ENCODE peak calls at places on chromosomes 2 and 18, in four cellular contexts. R, O, Z and C are unnamed samples.

GRCh38 chr2:168336786-168337388 is 89.5 kb upstream of the STK39 start:
- DNase-seq in R (peak; percentile 61), O (no peak), Z (no peak), C (no peak)

GRCh38 chr2:26068602-26069298 is 34.9 kb downstream of the RAB10 start:
- DNase-seq in R (no peak), Z (peak; percentile 78), O (no peak), C (peak; percentile 48)

GRCh38 chr18:22639626-22640025 is 221.9 kb upstream of the CTAGE1 start:
- DNase-seq in R (no peak), Z (no peak), O (no peak), C (no peak)

GRCh38 chr2:136010126-136010525 is 24.7 kb upstream of the DARS1 start:
- DNase-seq in O (no peak), Z (peak; percentile 44), R (no peak), C (peak; percentile 28)

GRCh38 chr2:36670881-36671595 is 25.5 kb upstream of the VIT start:
- DNase-seq in O (no peak), R (no peak), Z (no peak), C (no peak)

GRCh38 chr2:133666621-133667020 is 98.4 kb upstream of the NCKAP5 start:
- DNase-seq in R (no peak), O (no peak), Z (peak; percentile 31), C (no peak)

GRCh38 chr2:203327918-203328734 is at the start of gene ABI2:
- DNase-seq in O (peak; percentile 92), Z (peak; percentile 78), R (peak; percentile 98), C (peak; percentile 97)

GRCh38 chr2:173785813-173786212 is 179.4 kb downstream of the SP3 start:
- DNase-seq in R (no peak), Z (no peak), O (no peak), C (no peak)

GRCh38 chr2:75010571-75010970 is 52.1 kb downstream of the POLE4 start:
- DNase-seq in R (no peak), Z (no peak), O (no peak), C (no peak)

GRCh38 chr18:10101729-10102128 is 187.9 kb downstream of the VAPA start:
- DNase-seq in Z (no peak), O (no peak), R (no peak), C (no peak)

GRCh38 chr18:44793685-44794084 is 113.0 kb downstream of the SETBP1 start:
- DNase-seq in R (no peak), O (no peak), Z (no peak), C (no peak)

GRCh38 chr2:71004356-71004755 is 9.7 kb upstream of the TEX261 start:
- DNase-seq in R (peak; percentile 5), O (no peak), Z (no peak), C (no peak)

GRCh38 chr18:31227497-31228229 is 65.0 kb upstream of the DSC1 start:
- DNase-seq in Z (no peak), R (no peak), O (no peak), C (no peak)

GRCh38 chr2:226609361-226609760 is 190.3 kb downstream of the IRS1 start:
- DNase-seq in O (no peak), R (no peak), Z (peak; percentile 90), C (peak; percentile 51)

GRCh38 chr18:70931942-70932814 is 643.3 kb downstream of the SOCS6 start:
- DNase-seq in R (peak; percentile 22), Z (no peak), O (no peak), C (peak; percentile 3)

GRCh38 chr18:3758531-3758930 is 308.6 kb downstream of the TGIF1 start:
- DNase-seq in R (no peak), Z (no peak), O (no peak), C (no peak)

GRCh38 chr2:94977826-94978225 is 47.7 kb upstream of the MAL start:
- DNase-seq in Z (no peak), O (no peak), R (no peak), C (no peak)

GRCh38 chr18:74290831-74291770 is 662 bp downstream of the CYB5A start:
- DNase-seq in R (peak; percentile 84), Z (no peak), O (no peak), C (no peak)

GRCh38 chr2:51581636-51582267 is 549.8 kb upstream of the NRXN1 start:
- DNase-seq in R (no peak), Z (no peak), O (no peak), C (no peak)

GRCh38 chr2:28507806-28508764 is 12.2 kb downstream of the PLB1 start:
- DNase-seq in Z (no peak), O (no peak), R (no peak), C (no peak)

GRCh38 chr2:109677815-109678580 is 63.8 kb downstream of the SOWAHC start:
- DNase-seq in Z (no peak), O (no peak), R (no peak), C (no peak)

GRCh38 chr2:217204358-217204757 is 344.5 kb upstream of the TNP1 start:
- DNase-seq in O (no peak), Z (peak; percentile 40), R (no peak), C (peak; percentile 13)

GRCh38 chr18:8765692-8766463 is 60.5 kb downstream of the MTCL1 start:
- DNase-seq in Z (peak; percentile 38), R (no peak), O (no peak), C (no peak)

GRCh38 chr2:104402825-104403224 is 451.1 kb upstream of the POU3F3 start:
- DNase-seq in O (no peak), R (no peak), Z (no peak), C (no peak)

GRCh38 chr2:151380617-151381235 is 23.3 kb downstream of the TNFAIP6 start:
- DNase-seq in O (no peak), Z (no peak), R (no peak), C (no peak)

GRCh38 chr18:8957731-8958130 is 144.8 kb upstream of the NDUFV2 start:
- DNase-seq in O (no peak), Z (no peak), R (no peak), C (no peak)

GRCh38 chr2:209577376-209578357 is 153.8 kb downstream of the MAP2 start:
- DNase-seq in R (peak; percentile 4), O (no peak), Z (no peak), C (no peak)

GRCh38 chr2:175930504-175930903 is 71.6 kb downstream of the LNPK start:
- DNase-seq in Z (no peak), O (no peak), R (no peak), C (no peak)

GRCh38 chr18:41767960-41768359 is 187.1 kb upstream of the PIK3C3 start:
- DNase-seq in Z (no peak), R (peak; percentile 31), O (peak; percentile 26), C (no peak)

GRCh38 chr2:168948621-168949212 is 47.6 kb downstream of the G6PC2 start:
- DNase-seq in R (no peak), Z (no peak), O (no peak), C (peak; percentile 20)

GRCh38 chr2:46813046-46813445 is 102.6 kb downstream of the MCFD2 start:
- DNase-seq in Z (no peak), O (no peak), R (no peak), C (no peak)

GRCh38 chr2:102358496-102358895 is 2.9 kb downstream of the IL18R1 start:
- DNase-seq in R (no peak), O (no peak), Z (no peak), C (no peak)

GRCh38 chr2:132646805-132647115 is 23.2 kb downstream of the LYPD1 start:
- DNase-seq in Z (no peak), R (no peak), O (no peak), C (no peak)

GRCh38 chr2:149741646-149742045 is 154.1 kb upstream of the MMADHC start:
- DNase-seq in O (no peak), R (no peak), Z (peak; percentile 93), C (peak; percentile 52)

GRCh38 chr2:27441226-27441926 is 805 bp upstream of the KRTCAP3 start:
- DNase-seq in O (no peak), Z (no peak), R (no peak), C (no peak)

GRCh38 chr2:207693641-207694249 is 17.7 kb upstream of the CCNYL1 start:
- DNase-seq in R (no peak), Z (no peak), O (no peak), C (no peak)